ENCODE peak calls at places on chromosomes 6 and 20, in four cellular contexts. F is kidney tubule cell; X is activated CD4-positive, alpha-beta T cell treated with anti-CD3 and anti-CD28 coated beads, Interleukin-2, amount 50 U/mL, for 1 hour; C is glutamatergic neuron. A is an unnamed sample.

GRCh38 chr20:10538768-10539167 is 103.7 kb downstream of the SLX4IP start:
- DNase-seq in F (no peak), X (no peak), C (no peak), A (no peak)

GRCh38 chr20:11581271-11581670 is 336.4 kb upstream of the BTBD3 start:
- DNase-seq in F (no peak), C (no peak), X (no peak), A (no peak)

GRCh38 chr6:104682722-104683643 is 176.7 kb downstream of the HACE1 start:
- DNase-seq in F (peak), C (peak), X (peak), A (peak)

GRCh38 chr6:128491041-128491642 is 29.3 kb downstream of the PTPRK start:
- DNase-seq in C (no peak), X (no peak), F (peak), A (peak)

GRCh38 chr6:43945778-43946100 is 175.7 kb downstream of the VEGFA start:
- DNase-seq in F (peak), X (no peak), C (no peak), A (no peak)

GRCh38 chr6:56749632-56750151 is 107.0 kb upstream of the DST start:
- DNase-seq in F (peak), C (no peak), X (no peak), A (peak)

GRCh38 chr6:111096246-111096645 is 8.9 kb downstream of the SLC16A10 start:
- DNase-seq in C (no peak), X (peak), F (peak), A (peak)

GRCh38 chr20:48686238-48687096 is 141.3 kb downstream of the PREX1 start:
- DNase-seq in X (no peak), F (no peak), C (no peak), A (no peak)

GRCh38 chr20:48635791-48636267 is 192.0 kb downstream of the PREX1 start:
- DNase-seq in X (peak), F (peak), C (peak), A (peak)

GRCh38 chr6:109944448-109944847 is 33.7 kb upstream of the GPR6 start:
- DNase-seq in X (no peak), C (no peak), F (peak), A (peak)

GRCh38 chr6:109482913-109483743 is at the start of gene ZBTB24:
- DNase-seq in X (peak), C (peak), F (peak), A (peak)

GRCh38 chr20:7161690-7162089 is 394.2 kb downstream of the BMP2 start:
- DNase-seq in C (no peak), F (peak), X (no peak), A (peak)

GRCh38 chr20:25148181-25148981 is 47.1 kb upstream of the ENTPD6 start:
- DNase-seq in C (peak), F (peak), X (peak), A (peak)

GRCh38 chr6:146598785-146599405 is at the start of gene ADGB:
- DNase-seq in F (peak), C (peak), X (no peak), A (peak)

GRCh38 chr6:144063744-144064401 is 31.5 kb downstream of the SF3B5 start:
- DNase-seq in C (peak), F (peak), X (peak), A (peak)

GRCh38 chr6:10541591-10541990 is 20.4 kb downstream of the GCNT2 start:
- DNase-seq in F (no peak), C (no peak), X (no peak), A (no peak)

GRCh38 chr6:106092279-106092678 is 6.1 kb downstream of the PRDM1 start:
- DNase-seq in X (no peak), C (no peak), F (no peak), A (no peak)

GRCh38 chr6:48016027-48016755 is 94.8 kb downstream of the PTCHD4 start:
- DNase-seq in F (peak), X (no peak), C (peak), A (peak)

GRCh38 chr20:4545526-4545925 is 176.2 kb upstream of the PRND start:
- DNase-seq in F (no peak), C (no peak), X (no peak), A (no peak)

GRCh38 chr6:20433929-20434328 is 32.2 kb downstream of the E2F3 start:
- DNase-seq in F (no peak), X (no peak), C (no peak), A (no peak)